ENCODE peak calls at places on chromosome 6, in seven cellular contexts. One of them, this sample, is unnamed.

GRCh38 chr6:11754625-11755289 is 23.8 kb downstream of the ADTRP start:
- DNase-seq in GM12878: no peak
- DNase-seq in H1: no peak
- DNase-seq in SK-N-SH: no peak
- DNase-seq in HepG2: no peak
- DNase-seq in HCT116: no peak
- DNase-seq in K562: no peak
- DNase-seq in this sample: no peak

GRCh38 chr6:128725271-128726233 is 157.4 kb upstream of the LAMA2 start:
- DNase-seq in HepG2: peak
- DNase-seq in K562: peak
- DNase-seq in SK-N-SH: peak
- DNase-seq in HCT116: peak
- DNase-seq in GM12878: no peak
- DNase-seq in H1: no peak
- DNase-seq in this sample: no peak

GRCh38 chr6:128275681-128276080 is 244.7 kb downstream of the PTPRK start:
- DNase-seq in GM12878: no peak
- DNase-seq in HCT116: no peak
- DNase-seq in K562: no peak
- DNase-seq in HepG2: no peak
- DNase-seq in H1: no peak
- DNase-seq in SK-N-SH: no peak
- DNase-seq in this sample: no peak

GRCh38 chr6:102736941-102737368 is 1343.4 kb downstream of the GRIK2 start:
- DNase-seq in H1: no peak
- DNase-seq in HCT116: no peak
- DNase-seq in GM12878: no peak
- DNase-seq in SK-N-SH: no peak
- DNase-seq in K562: no peak
- DNase-seq in HepG2: no peak
- DNase-seq in this sample: no peak

GRCh38 chr6:131998255-131998982 is 47.2 kb upstream of the CCN2 start:
- DNase-seq in HepG2: no peak
- DNase-seq in GM12878: no peak
- DNase-seq in K562: no peak
- DNase-seq in HCT116: no peak
- DNase-seq in SK-N-SH: no peak
- DNase-seq in H1: no peak
- DNase-seq in this sample: no peak

GRCh38 chr6:160523223-160523622 is 140.9 kb downstream of the LPA start:
- DNase-seq in HepG2: no peak
- DNase-seq in HCT116: no peak
- DNase-seq in K562: no peak
- DNase-seq in SK-N-SH: no peak
- DNase-seq in GM12878: no peak
- DNase-seq in H1: no peak
- DNase-seq in this sample: no peak

GRCh38 chr6:44304282-44305199 is 8.6 kb downstream of the AARS2 start:
- DNase-seq in HCT116: peak
- DNase-seq in GM12878: no peak
- DNase-seq in SK-N-SH: peak
- DNase-seq in H1: no peak
- DNase-seq in K562: peak
- DNase-seq in HepG2: peak
- DNase-seq in this sample: no peak

GRCh38 chr6:37783831-37784584 is 35.5 kb upstream of the ZFAND3 start:
- DNase-seq in K562: no peak
- DNase-seq in H1: no peak
- DNase-seq in HCT116: no peak
- DNase-seq in GM12878: no peak
- DNase-seq in HepG2: no peak
- DNase-seq in SK-N-SH: no peak
- DNase-seq in this sample: no peak

GRCh38 chr6:89895273-89895874 is 1.1 kb downstream of the GJA10 start:
- DNase-seq in HepG2: peak
- DNase-seq in HCT116: no peak
- DNase-seq in SK-N-SH: peak
- DNase-seq in K562: peak
- DNase-seq in GM12878: no peak
- DNase-seq in H1: no peak
- DNase-seq in this sample: peak

GRCh38 chr6:89117285-89118108 is at the start of gene SRSF12:
- DNase-seq in K562: no peak
- DNase-seq in H1: no peak
- DNase-seq in HCT116: no peak
- DNase-seq in GM12878: no peak
- DNase-seq in HepG2: no peak
- DNase-seq in SK-N-SH: peak
- DNase-seq in this sample: no peak

GRCh38 chr6:30541515-30542403 is 14.5 kb downstream of the GNL1 start:
- DNase-seq in SK-N-SH: peak
- DNase-seq in HepG2: peak
- DNase-seq in K562: peak
- DNase-seq in HCT116: peak
- DNase-seq in GM12878: peak
- DNase-seq in H1: peak
- DNase-seq in this sample: no peak

GRCh38 chr6:65350525-65350924 is 356.5 kb downstream of the EYS start:
- DNase-seq in HepG2: no peak
- DNase-seq in HCT116: no peak
- DNase-seq in K562: no peak
- DNase-seq in SK-N-SH: no peak
- DNase-seq in GM12878: no peak
- DNase-seq in H1: no peak
- DNase-seq in this sample: no peak

GRCh38 chr6:92979281-92979680 is 440.1 kb downstream of the EPHA7 start:
- DNase-seq in GM12878: no peak
- DNase-seq in SK-N-SH: no peak
- DNase-seq in HepG2: no peak
- DNase-seq in HCT116: no peak
- DNase-seq in H1: no peak
- DNase-seq in K562: no peak
- DNase-seq in this sample: no peak

GRCh38 chr6:132768051-132768517 is 10.4 kb upstream of the VNN2 start:
- DNase-seq in SK-N-SH: peak
- DNase-seq in HepG2: peak
- DNase-seq in H1: peak
- DNase-seq in HCT116: peak
- DNase-seq in K562: peak
- DNase-seq in GM12878: no peak
- DNase-seq in this sample: peak

GRCh38 chr6:111872521-111873177 is 603 bp downstream of the FYN start:
- DNase-seq in K562: peak
- DNase-seq in GM12878: no peak
- DNase-seq in H1: no peak
- DNase-seq in HepG2: no peak
- DNase-seq in HCT116: no peak
- DNase-seq in SK-N-SH: peak
- DNase-seq in this sample: no peak

GRCh38 chr6:170291271-170292110 is 613 bp upstream of the DLL1 start:
- DNase-seq in GM12878: no peak
- DNase-seq in HepG2: no peak
- DNase-seq in SK-N-SH: peak
- DNase-seq in H1: peak
- DNase-seq in HCT116: no peak
- DNase-seq in K562: no peak
- DNase-seq in this sample: peak

GRCh38 chr6:19715166-19715558 is 122.0 kb upstream of the ID4 start:
- DNase-seq in K562: no peak
- DNase-seq in SK-N-SH: no peak
- DNase-seq in HCT116: no peak
- DNase-seq in H1: no peak
- DNase-seq in HepG2: no peak
- DNase-seq in GM12878: no peak
- DNase-seq in this sample: no peak

GRCh38 chr6:134092449-134092848 is 40.0 kb upstream of the SLC2A12 start:
- DNase-seq in H1: no peak
- DNase-seq in HCT116: no peak
- DNase-seq in GM12878: no peak
- DNase-seq in SK-N-SH: no peak
- DNase-seq in K562: no peak
- DNase-seq in HepG2: no peak
- DNase-seq in this sample: no peak

GRCh38 chr6:41434803-41435470 is 99.5 kb downstream of the NCR2 start:
- DNase-seq in H1: no peak
- DNase-seq in HepG2: no peak
- DNase-seq in SK-N-SH: no peak
- DNase-seq in GM12878: no peak
- DNase-seq in HCT116: no peak
- DNase-seq in K562: no peak
- DNase-seq in this sample: no peak

GRCh38 chr6:83417880-83418663 is 12.8 kb downstream of the ME1 start:
- DNase-seq in GM12878: no peak
- DNase-seq in SK-N-SH: peak
- DNase-seq in K562: peak
- DNase-seq in HepG2: peak
- DNase-seq in H1: no peak
- DNase-seq in HCT116: peak
- DNase-seq in this sample: peak

GRCh38 chr6:28789553-28790083 is 134.2 kb downstream of the TRIM27 start:
- DNase-seq in H1: no peak
- DNase-seq in HCT116: peak
- DNase-seq in SK-N-SH: no peak
- DNase-seq in HepG2: peak
- DNase-seq in K562: peak
- DNase-seq in GM12878: no peak
- DNase-seq in this sample: no peak

GRCh38 chr6:170222498-170223471 is 68.1 kb downstream of the DLL1 start:
- DNase-seq in HepG2: no peak
- DNase-seq in K562: no peak
- DNase-seq in HCT116: no peak
- DNase-seq in H1: no peak
- DNase-seq in GM12878: no peak
- DNase-seq in SK-N-SH: peak
- DNase-seq in this sample: no peak

DNA sequence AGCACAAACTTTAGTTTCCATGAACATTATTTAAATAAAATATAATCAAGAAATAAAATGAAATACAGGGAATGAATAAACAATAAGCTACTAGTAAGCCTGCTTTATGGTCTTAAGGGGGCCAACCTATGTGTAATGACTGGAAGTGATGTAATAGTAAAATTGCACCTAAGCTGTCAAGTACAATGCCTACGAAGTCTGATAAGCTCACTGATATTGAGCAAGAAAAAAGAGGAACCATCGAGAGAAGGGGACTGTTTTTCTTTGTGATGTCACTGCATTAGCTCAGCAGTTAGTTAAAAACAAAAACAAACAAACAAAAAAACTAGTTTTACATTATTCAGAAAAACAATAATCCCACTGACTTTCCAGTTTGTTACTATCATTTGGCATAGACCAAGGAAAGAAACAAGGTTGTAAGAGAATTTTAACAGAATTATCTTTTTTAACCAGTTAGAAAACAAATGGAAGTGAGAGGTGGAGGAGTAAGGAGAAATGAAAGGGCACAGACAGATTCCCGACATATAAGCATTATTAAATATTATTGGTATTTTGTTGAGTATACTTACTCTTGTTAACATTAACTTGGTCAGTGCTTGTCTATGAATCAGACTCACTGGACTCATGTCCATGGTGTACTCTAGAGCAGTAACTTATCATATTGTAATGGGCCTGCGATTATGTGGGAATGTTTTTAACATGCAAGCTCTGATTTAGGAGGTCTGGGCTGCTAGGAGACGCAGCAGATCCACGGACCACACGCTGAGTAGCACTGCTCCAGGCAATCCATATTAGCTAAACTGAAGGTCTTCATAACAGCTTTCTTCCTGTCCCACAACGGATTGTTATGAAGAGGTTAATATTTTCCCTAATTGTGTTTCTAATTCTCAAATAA is 99.6 kb upstream of the HMGCLL1 start:
- DNase-seq in SK-N-SH: peak
- DNase-seq in HepG2: no peak
- DNase-seq in H1: no peak
- DNase-seq in GM12878: no peak
- DNase-seq in K562: no peak
- DNase-seq in HCT116: no peak
- DNase-seq in this sample: no peak
- TF ChIP-seq YY1 in SK-N-SH: no peak
- TF ChIP-seq YY1 in HepG2: no peak
- TF ChIP-seq YY1 in H1: no peak
- TF ChIP-seq YY1 in GM12878: no peak
- TF ChIP-seq YY1 in K562: no peak
- TF ChIP-seq YY1 in HCT116: no peak
- TF ChIP-seq YY1 in this sample: no peak

GRCh38 chr6:220312-220711 is 72.0 kb upstream of the DUSP22 start:
- DNase-seq in GM12878: no peak
- DNase-seq in SK-N-SH: no peak
- DNase-seq in K562: no peak
- DNase-seq in HepG2: peak
- DNase-seq in HCT116: no peak
- DNase-seq in H1: no peak
- DNase-seq in this sample: no peak
- TF ChIP-seq YY1 in GM12878: no peak
- TF ChIP-seq YY1 in SK-N-SH: no peak
- TF ChIP-seq YY1 in K562: no peak
- TF ChIP-seq YY1 in HepG2: no peak
- TF ChIP-seq YY1 in HCT116: no peak
- TF ChIP-seq YY1 in H1: no peak
- TF ChIP-seq YY1 in this sample: no peak

GRCh38 chr6:118215269-118215668 is 308.2 kb downstream of the SLC35F1 start:
- DNase-seq in GM12878: no peak
- DNase-seq in H1: no peak
- DNase-seq in HCT116: no peak
- DNase-seq in SK-N-SH: no peak
- DNase-seq in HepG2: no peak
- DNase-seq in K562: no peak
- DNase-seq in this sample: no peak
- TF ChIP-seq YY1 in GM12878: no peak
- TF ChIP-seq YY1 in H1: no peak
- TF ChIP-seq YY1 in HCT116: no peak
- TF ChIP-seq YY1 in SK-N-SH: no peak
- TF ChIP-seq YY1 in HepG2: no peak
- TF ChIP-seq YY1 in K562: no peak
- TF ChIP-seq YY1 in this sample: no peak

DNA sequence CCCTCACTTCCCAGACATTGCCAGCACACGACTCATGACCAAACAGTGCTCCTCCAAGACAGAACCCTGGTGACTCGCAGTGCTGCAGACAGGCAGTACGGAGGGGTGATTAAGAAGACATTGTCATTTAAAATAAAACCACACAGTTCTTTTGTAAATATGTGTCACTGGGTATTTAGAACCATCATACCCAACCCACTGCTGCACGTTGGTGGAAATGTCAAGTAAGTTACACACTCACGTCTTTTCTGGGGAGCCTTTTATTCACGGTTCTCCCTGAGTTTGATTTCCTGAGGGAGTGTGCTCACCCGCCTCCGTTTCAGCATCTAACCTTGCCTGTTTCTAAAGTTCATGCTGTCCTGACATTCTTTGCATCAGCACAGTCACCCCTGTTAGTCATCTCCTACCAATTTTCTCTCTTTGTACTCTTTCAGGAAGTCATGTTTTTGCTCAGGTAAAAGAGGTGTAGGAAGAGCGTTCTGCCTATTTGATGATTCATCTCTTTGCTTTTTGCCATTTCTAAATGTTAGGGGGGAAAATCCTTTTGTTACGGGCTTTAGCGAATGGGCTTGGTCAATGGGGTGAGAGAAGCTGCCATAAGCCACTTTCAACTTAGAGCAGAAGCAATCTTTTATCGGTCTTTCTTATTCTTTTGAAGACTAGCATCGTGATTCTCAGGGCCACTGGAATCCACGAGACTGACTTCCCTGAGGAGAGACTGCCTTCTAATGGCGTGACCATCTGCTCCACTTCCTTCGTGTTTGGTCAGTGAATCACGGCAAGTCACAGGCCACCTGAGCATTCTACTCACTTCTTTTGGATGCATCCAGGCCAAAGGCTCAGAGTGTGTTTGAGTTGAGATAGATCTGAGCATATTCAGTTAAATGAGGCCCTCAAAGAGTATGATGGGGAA is 512.8 kb upstream of the JARID2 start:
- DNase-seq in HepG2: peak
- DNase-seq in H1: peak
- DNase-seq in HCT116: peak
- DNase-seq in SK-N-SH: no peak
- DNase-seq in GM12878: no peak
- DNase-seq in K562: no peak
- DNase-seq in this sample: peak
- TF ChIP-seq YY1 in HepG2: no peak
- TF ChIP-seq YY1 in H1: no peak
- TF ChIP-seq YY1 in HCT116: peak
- TF ChIP-seq YY1 in SK-N-SH: no peak
- TF ChIP-seq YY1 in GM12878: no peak
- TF ChIP-seq YY1 in K562: no peak
- TF ChIP-seq YY1 in this sample: no peak